ENCODE peak calls at places on chromosomes 5 and 9, in five cellular contexts. B, E, Z, T and G are unnamed samples. For H3K36me3, the result is how much of the 10 kb centered on the place peaks cover.

GRCh38 chr5:153546566-153546965 is 56.1 kb downstream of the GRIA1 start:
- DNase-seq in B (no peak), Z (no peak), E (peak), T (no peak), G (peak)

GRCh38 chr9:76817489-76817888 is 53.3 kb downstream of the PCA3 start:
- DNase-seq in E (peak), Z (peak), B (no peak), T (no peak), G (peak)

GRCh38 chr9:78074385-78075291 is 43.0 kb upstream of the GNAQ start:
- DNase-seq in Z (no peak), B (no peak), T (no peak), E (no peak), G (no peak)

GRCh38 chr9:114991861-114992260 is 61.5 kb upstream of the TNFSF8 start:
- DNase-seq in Z (no peak), E (no peak), T (no peak), B (no peak), G (no peak)

GRCh38 chr5:10209004-10209403 is 40.7 kb downstream of the ATPSCKMT start:
- DNase-seq in B (no peak), E (no peak), Z (no peak), T (no peak), G (no peak)

GRCh38 chr5:123813937-123814624 is 302.1 kb downstream of the CSNK1G3 start:
- DNase-seq in B (peak), T (peak), Z (no peak), E (peak), G (peak)

GRCh38 chr9:98248737-98249474 is 6.5 kb downstream of the TBC1D2 start:
- DNase-seq in Z (peak), B (no peak), E (peak), T (no peak), G (peak)

GRCh38 chr9:117656007-117656406 is 48.2 kb upstream of the TLR4 start:
- DNase-seq in Z (peak), B (no peak), T (no peak), E (no peak), G (no peak)

GRCh38 chr5:3179220-3179619 is 416.4 kb upstream of the IRX1 start:
- DNase-seq in T (no peak), B (no peak), E (no peak), Z (no peak), G (no peak)

GRCh38 chr9:120946259-120946658 is 19.7 kb upstream of the TRAF1 start:
- DNase-seq in B (no peak), T (no peak), E (peak), Z (no peak), G (peak)

GRCh38 chr5:123209163-123210013 is 120.3 kb downstream of the PRDM6 start:
- DNase-seq in B (peak), Z (peak), E (peak), T (no peak), G (peak)

GRCh38 chr5:169914766-169915165 is 65.5 kb downstream of the INSYN2B start:
- DNase-seq in Z (peak), E (peak), T (no peak), B (peak), G (peak)

GRCh38 chr5:157248771-157249475 is 17.0 kb upstream of the CYFIP2 start:
- DNase-seq in Z (no peak), T (no peak), E (no peak), B (no peak), G (no peak)

GRCh38 chr5:96823900-96824351 is 16.2 kb upstream of the ERAP1 start:
- DNase-seq in Z (peak), B (no peak), T (no peak), E (peak), G (peak)

GRCh38 chr5:178271726-178272479 is 39.3 kb upstream of the PHYKPL start:
- DNase-seq in T (no peak), E (no peak), Z (no peak), B (no peak), G (no peak)

GRCh38 chr5:67012241-67012640 is 184.4 kb downstream of the CD180 start:
- DNase-seq in B (no peak), Z (no peak), T (no peak), E (no peak), G (peak)

GRCh38 chr9:76701441-76702031 is 62.7 kb upstream of the PCA3 start:
- DNase-seq in B (peak), E (no peak), T (no peak), Z (no peak), G (no peak)

GRCh38 chr5:172144291-172144815 is 43.7 kb downstream of the STK10 start:
- DNase-seq in Z (peak), T (no peak), B (peak), E (peak), G (peak)

GRCh38 chr5:149886060-149886459 is 58.5 kb downstream of the PDE6A start:
- DNase-seq in E (peak), B (no peak), Z (peak), T (no peak), G (no peak)

GRCh38 chr9:4762889-4763521 is 22.0 kb upstream of the AK3 start:
- DNase-seq in T (peak), E (peak), B (peak), Z (peak), G (no peak)

GRCh38 chr5:89447027-89447426 is 564.0 kb upstream of the MEF2C start:
- DNase-seq in E (no peak), T (no peak), B (no peak), Z (no peak), G (no peak)

GRCh38 chr5:150177721-150178120 is 11.1 kb downstream of the CDX1 start:
- DNase-seq in E (no peak), B (no peak), T (no peak), Z (no peak), G (no peak)

GRCh38 chr9:34710023-34710422 is at the start of gene CCL21:
- DNase-seq in E (peak), Z (no peak), B (peak), T (no peak), G (no peak)

GRCh38 chr5:138979684-138980275 is 104.6 kb upstream of the LRRTM2 start:
- DNase-seq in B (no peak), E (peak), T (no peak), Z (no peak), G (no peak)

GRCh38 chr5:114367029-114367428 is 5.2 kb downstream of the KCNN2 start:
- DNase-seq in Z (no peak), T (no peak), E (no peak), B (peak), G (peak)

GRCh38 chr9:16032799-16033198 is 480.0 kb downstream of the CCDC171 start:
- DNase-seq in T (no peak), E (peak), B (peak), Z (no peak), G (peak)

GRCh38 chr9:77161966-77162365 is 15.4 kb upstream of the VPS13A start:
- DNase-seq in E (peak), T (no peak), Z (no peak), B (no peak), G (no peak)

GRCh38 chr5:80182802-80183645 is 72.8 kb downstream of the SERINC5 start:
- DNase-seq in T (no peak), B (no peak), Z (no peak), E (no peak), G (no peak)

GRCh38 chr5:93601433-93602175 is 18.6 kb downstream of the NR2F1 start:
- DNase-seq in Z (no peak), B (no peak), T (no peak), E (no peak), G (no peak)

GRCh38 chr9:109815366-109815947 is 35.5 kb downstream of the PALM2AKAP2 start:
- DNase-seq in E (peak), Z (peak), T (no peak), B (peak), G (peak)

GRCh38 chr5:14503017-14503680 is 78.4 kb upstream of the OTULINL start:
- DNase-seq in Z (no peak), E (no peak), B (no peak), T (no peak), G (no peak)

GRCh38 chr5:14504332-14504727 is 77.3 kb upstream of the OTULINL start:
- DNase-seq in E (no peak), B (no peak), T (no peak), Z (no peak), G (no peak)

GRCh38 chr5:14504816-14505215 is 76.8 kb upstream of the OTULINL start:
- DNase-seq in T (no peak), E (no peak), B (no peak), Z (no peak), G (no peak)

GRCh38 chr5:14502291-14502690 is 79.3 kb upstream of the OTULINL start:
- DNase-seq in B (no peak), E (no peak), T (no peak), Z (no peak), G (no peak)

DNA sequence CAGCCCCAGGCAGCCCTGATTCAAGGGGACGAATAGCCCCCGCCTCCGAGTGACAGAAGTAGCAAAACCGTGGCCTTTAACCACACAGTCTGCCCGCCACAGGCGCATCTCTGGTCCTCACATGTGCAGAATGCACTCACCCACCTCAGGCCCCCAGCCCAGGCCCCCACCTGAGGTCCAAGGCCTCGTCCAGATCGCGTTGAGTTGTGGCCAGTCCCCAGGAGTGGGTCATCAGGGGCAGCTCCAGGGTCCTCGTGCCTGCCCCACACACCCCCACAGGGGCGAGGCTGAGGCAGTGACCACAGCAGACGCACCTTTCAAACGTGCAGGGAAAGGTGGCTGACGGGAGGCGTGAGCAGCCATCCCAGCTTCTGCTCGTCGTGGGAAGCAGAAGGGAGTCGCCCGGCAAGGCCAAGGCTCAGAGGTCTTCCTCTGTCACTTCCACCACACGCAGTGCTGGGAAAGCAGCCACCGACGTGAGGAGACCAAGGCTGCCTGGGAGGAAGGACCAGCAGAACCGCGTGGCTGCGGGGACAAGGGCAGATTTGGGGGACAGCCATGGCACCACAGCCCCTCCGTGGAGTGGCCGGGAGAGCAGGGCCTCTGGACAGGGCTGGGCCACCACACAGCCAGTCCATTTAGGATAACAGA is 77.8 kb upstream of the OTULINL start:
- DNase-seq in Z (no peak), B (no peak), E (no peak), T (no peak), G (no peak)
- H3K36me3 ChIP-seq in Z (half or more), B (under half), E (under half), T (under half), G (under half)

DNA sequence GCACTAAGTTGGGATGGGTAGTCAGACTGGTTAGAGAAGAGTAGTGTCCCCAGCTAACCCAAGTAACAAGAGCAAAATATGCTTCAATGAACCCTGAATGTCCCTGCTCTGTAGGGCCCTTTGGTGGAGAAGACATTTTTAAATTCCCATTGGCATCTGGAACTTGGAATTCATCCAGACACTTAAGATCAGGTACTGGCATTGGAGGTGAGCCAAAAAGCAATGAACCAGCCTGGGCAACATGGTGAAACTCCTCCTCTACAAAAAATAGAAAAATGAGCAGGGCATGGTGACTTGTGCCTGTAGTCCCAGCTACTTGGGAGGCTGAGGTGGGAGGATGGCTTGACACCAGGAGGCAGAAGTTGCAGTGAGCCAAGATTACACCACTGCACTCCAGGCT is 58.9 kb upstream of the ZNF618 start:
- DNase-seq in E (no peak), B (no peak), Z (no peak), T (no peak), G (no peak)
- H3K36me3 ChIP-seq in E (under half), B (under half), Z (under half), T (under half), G (under half)

DNA sequence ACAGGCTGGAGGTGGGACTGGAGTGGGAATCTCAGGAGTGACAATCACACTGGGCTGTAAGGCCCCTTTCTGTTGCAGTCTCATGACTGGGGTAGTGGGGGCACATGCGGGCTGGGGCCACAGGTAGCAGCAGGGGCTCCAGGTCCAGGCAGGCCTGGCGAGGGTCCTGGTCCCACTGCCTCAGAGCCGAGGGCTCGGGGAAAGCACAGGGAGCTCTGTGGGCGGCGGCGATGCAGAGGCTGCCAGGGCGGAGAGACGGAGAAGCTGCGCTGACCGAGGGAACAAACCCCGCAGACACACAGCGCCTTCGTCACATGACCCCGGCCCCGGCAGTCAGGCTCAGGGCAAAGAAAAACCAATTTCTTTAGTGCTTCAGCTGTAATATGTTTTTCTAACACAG is 5.3 kb upstream of the LHX3 start:
- DNase-seq in B (no peak), T (no peak), E (no peak), Z (no peak), G (no peak)
- H3K36me3 ChIP-seq in B (under half), T (under half), E (under half), Z (under half), G (under half)

DNA sequence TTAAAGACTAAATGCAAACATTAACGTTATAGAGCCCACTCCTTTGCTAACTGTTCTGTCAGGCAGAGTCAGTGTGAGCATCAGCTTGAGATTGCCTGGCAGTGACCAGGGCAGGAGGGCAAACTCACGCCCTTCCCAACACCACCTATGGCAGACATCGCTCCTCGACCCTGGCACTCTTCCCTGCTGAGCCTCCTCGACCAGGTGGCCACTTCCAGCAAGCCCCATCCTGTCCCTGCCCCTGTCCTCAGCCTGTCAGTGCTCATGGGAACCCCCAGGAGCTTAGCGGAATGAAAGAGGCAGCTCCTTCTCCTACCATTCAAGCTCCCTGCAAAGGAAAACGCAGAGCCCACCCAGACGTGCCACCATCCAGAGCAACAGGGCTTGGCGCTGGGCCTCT is 42.0 kb downstream of the PRRT1B start:
- DNase-seq in B (no peak), E (no peak), T (no peak), Z (no peak), G (no peak)
- H3K36me3 ChIP-seq in B (under half), E (under half), T (half or more), Z (under half), G (under half)

DNA sequence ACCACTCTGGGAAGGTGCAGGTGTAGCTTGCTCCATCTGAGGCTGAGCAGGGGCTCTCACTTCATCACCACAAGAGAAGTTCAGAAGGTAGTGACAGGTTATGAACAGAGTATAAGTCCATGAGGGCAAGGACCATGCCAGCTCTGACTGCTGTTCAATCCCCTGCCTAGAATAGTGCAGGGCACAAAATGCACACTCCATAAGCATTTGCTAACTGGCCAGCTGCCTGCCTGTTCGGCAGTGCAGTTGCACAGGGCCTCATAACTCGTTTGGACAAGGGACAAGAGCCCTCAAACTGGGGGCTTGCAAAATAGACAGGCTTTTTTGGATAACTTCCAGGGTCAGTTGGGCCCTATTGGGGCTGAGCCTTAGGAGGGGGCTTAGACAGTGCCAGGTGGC is 21.1 kb downstream of the SPARC start:
- DNase-seq in Z (no peak), B (no peak), E (peak), T (no peak), G (no peak)
- H3K36me3 ChIP-seq in Z (half or more), B (half or more), E (under half), T (under half), G (under half)

DNA sequence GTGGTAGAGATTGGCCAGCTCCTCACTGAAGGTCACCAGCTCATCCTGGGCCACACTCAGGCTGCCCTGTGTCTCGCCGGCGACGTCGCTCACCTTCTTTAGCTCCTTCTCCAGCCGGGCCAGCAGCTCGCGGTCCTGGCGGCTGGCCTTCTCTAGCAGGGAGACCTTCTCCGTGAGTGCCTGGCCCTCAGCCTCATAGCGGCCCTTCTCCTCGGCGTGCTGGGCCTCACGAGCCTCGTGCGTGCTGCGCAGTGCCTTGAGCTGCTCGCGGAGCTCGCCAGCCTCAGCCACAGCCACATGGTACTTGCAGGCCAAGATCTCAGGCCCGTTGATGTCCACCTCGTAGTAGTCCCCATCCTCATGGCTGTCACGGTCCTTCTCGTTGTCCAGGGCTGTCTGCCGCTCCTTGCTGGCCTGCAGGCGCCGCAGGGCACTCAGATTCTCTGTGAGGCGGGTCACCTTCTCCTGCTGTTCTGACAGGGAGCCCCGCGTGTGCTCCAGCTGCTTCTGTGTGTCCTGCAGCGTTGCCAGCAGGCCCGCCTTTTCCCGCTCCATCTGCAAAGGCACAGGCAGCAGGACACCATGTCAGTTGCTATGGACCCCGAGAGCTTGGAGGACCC is 45.5 kb downstream of the BICD2 start:
- DNase-seq in Z (no peak), E (no peak), T (no peak), B (no peak), G (no peak)
- H3K36me3 ChIP-seq in Z (half or more), E (under half), T (under half), B (half or more), G (under half)

DNA sequence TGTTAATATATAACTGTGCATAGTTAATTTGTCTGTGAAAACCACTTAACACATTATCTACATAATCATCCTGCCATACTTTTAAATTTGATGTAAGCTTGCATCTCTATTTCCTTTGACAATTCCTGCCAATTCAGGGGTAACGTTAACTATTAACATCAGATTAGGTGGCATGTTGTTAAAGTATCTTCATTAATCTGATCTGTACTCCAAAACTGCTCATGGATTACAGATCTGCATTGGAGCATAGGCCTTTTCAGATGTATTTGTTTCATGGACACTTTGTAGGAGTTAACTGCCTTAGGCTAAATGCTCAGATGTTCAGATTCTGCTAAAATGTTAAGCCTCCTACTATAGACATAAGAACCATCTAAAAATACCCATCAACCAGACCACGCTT is 3.1 kb downstream of the RPS6 start:
- DNase-seq in B (no peak), E (no peak), Z (no peak), T (no peak), G (no peak)
- H3K36me3 ChIP-seq in B (half or more), E (half or more), Z (half or more), T (under half), G (half or more)

DNA sequence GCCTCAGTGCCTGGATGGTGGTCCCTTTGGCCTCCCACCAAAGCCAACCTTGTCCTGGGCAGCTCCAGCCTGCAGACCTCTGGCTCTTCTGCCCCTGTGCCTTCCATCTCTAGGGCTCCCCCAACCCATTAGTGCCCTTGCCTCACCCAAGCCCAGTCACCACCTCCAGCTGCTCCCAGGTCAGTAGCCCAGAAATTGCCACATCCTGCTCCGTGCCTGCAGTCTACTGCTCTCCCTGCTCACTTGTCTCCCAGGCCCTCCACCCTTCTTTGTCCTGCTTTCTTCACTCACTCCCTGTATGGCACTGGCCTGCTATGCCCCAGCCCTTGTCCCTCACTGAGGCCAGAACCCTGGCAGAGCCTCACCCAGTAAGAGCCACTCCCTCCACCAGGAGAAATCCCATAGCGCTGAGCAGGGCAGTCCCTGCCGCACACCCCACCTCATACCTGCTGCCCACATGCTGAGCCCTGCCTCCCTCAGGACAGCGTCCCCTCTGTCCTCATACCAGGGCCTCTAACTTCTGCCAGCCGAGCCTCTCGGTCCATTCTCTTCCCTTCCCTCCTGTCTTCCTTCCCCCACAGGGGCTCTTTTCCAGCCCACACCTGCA is 44.4 kb downstream of the JADE2 start:
- DNase-seq in B (no peak), E (no peak), Z (no peak), T (no peak), G (no peak)
- H3K36me3 ChIP-seq in B (under half), E (under half), Z (under half), T (half or more), G (under half)